ENCODE peak calls at places on chromosomes 16 and 17, in ten cellular contexts. One of them, this sample, is unnamed.

GRCh38 chr16:75081179-75081859 is 35.3 kb downstream of the LDHD start:
- DNase-seq in NCI-H510A treated with DMSO at 0.1 percent for 48 hours: no peak
- DNase-seq in stimulated activated CD8-positive, alpha-beta memory T cell treated with anti-CD3 and anti-CD28 coated beads, Interleukin-15, amount 100 ng/mL, for 1 hour: no peak
- DNase-seq in NCI-H1105 treated with DMSO at 0.1 percent for 48 hours: no peak
- DNase-seq in heart left ventricle: no peak
- DNase-seq in AG10803: no peak
- DNase-seq in GM10248: no peak
- DNase-seq in H54: no peak
- DNase-seq in tibial artery: no peak
- DNase-seq in ovary: no peak
- DNase-seq in this sample: no peak

GRCh38 chr17:49132699-49133364 is at the start of gene B4GALNT2:
- DNase-seq in NCI-H510A treated with DMSO at 0.1 percent for 48 hours: peak
- DNase-seq in stimulated activated CD8-positive, alpha-beta memory T cell treated with anti-CD3 and anti-CD28 coated beads, Interleukin-15, amount 100 ng/mL, for 1 hour: no peak
- DNase-seq in NCI-H1105 treated with DMSO at 0.1 percent for 48 hours: peak
- DNase-seq in heart left ventricle: no peak
- DNase-seq in AG10803: no peak
- DNase-seq in GM10248: no peak
- DNase-seq in H54: no peak
- DNase-seq in tibial artery: no peak
- DNase-seq in ovary: no peak
- DNase-seq in this sample: no peak

GRCh38 chr17:76458580-76459490 is 5.9 kb upstream of the UBE2O start:
- DNase-seq in NCI-H510A treated with DMSO at 0.1 percent for 48 hours: peak
- DNase-seq in stimulated activated CD8-positive, alpha-beta memory T cell treated with anti-CD3 and anti-CD28 coated beads, Interleukin-15, amount 100 ng/mL, for 1 hour: no peak
- DNase-seq in NCI-H1105 treated with DMSO at 0.1 percent for 48 hours: peak
- DNase-seq in heart left ventricle: peak
- DNase-seq in AG10803: peak
- DNase-seq in GM10248: peak
- DNase-seq in H54: peak
- DNase-seq in tibial artery: no peak
- DNase-seq in ovary: peak
- DNase-seq in this sample: peak

GRCh38 chr17:83183951-83184506 is 104.6 kb downstream of the METRNL start:
- DNase-seq in NCI-H510A treated with DMSO at 0.1 percent for 48 hours: no peak
- DNase-seq in stimulated activated CD8-positive, alpha-beta memory T cell treated with anti-CD3 and anti-CD28 coated beads, Interleukin-15, amount 100 ng/mL, for 1 hour: no peak
- DNase-seq in NCI-H1105 treated with DMSO at 0.1 percent for 48 hours: no peak
- DNase-seq in heart left ventricle: no peak
- DNase-seq in AG10803: no peak
- DNase-seq in GM10248: no peak
- DNase-seq in H54: no peak
- DNase-seq in tibial artery: peak
- DNase-seq in ovary: no peak
- DNase-seq in this sample: no peak

GRCh38 chr17:17355426-17355825 is 52.3 kb downstream of the NT5M start:
- DNase-seq in NCI-H510A treated with DMSO at 0.1 percent for 48 hours: peak
- DNase-seq in stimulated activated CD8-positive, alpha-beta memory T cell treated with anti-CD3 and anti-CD28 coated beads, Interleukin-15, amount 100 ng/mL, for 1 hour: no peak
- DNase-seq in NCI-H1105 treated with DMSO at 0.1 percent for 48 hours: no peak
- DNase-seq in heart left ventricle: no peak
- DNase-seq in AG10803: no peak
- DNase-seq in GM10248: no peak
- DNase-seq in H54: no peak
- DNase-seq in tibial artery: peak
- DNase-seq in ovary: no peak
- DNase-seq in this sample: peak

GRCh38 chr16:50763211-50763610 is 21.3 kb downstream of the CYLD start:
- DNase-seq in NCI-H510A treated with DMSO at 0.1 percent for 48 hours: no peak
- DNase-seq in stimulated activated CD8-positive, alpha-beta memory T cell treated with anti-CD3 and anti-CD28 coated beads, Interleukin-15, amount 100 ng/mL, for 1 hour: no peak
- DNase-seq in NCI-H1105 treated with DMSO at 0.1 percent for 48 hours: no peak
- DNase-seq in heart left ventricle: no peak
- DNase-seq in AG10803: no peak
- DNase-seq in GM10248: no peak
- DNase-seq in H54: no peak
- DNase-seq in tibial artery: no peak
- DNase-seq in ovary: no peak
- DNase-seq in this sample: no peak

GRCh38 chr17:77613181-77613580 is 345.3 kb upstream of the TNRC6C start:
- DNase-seq in NCI-H510A treated with DMSO at 0.1 percent for 48 hours: no peak
- DNase-seq in stimulated activated CD8-positive, alpha-beta memory T cell treated with anti-CD3 and anti-CD28 coated beads, Interleukin-15, amount 100 ng/mL, for 1 hour: no peak
- DNase-seq in NCI-H1105 treated with DMSO at 0.1 percent for 48 hours: no peak
- DNase-seq in heart left ventricle: no peak
- DNase-seq in AG10803: peak
- DNase-seq in GM10248: no peak
- DNase-seq in H54: no peak
- DNase-seq in tibial artery: peak
- DNase-seq in ovary: no peak
- DNase-seq in this sample: no peak

GRCh38 chr16:3235856-3236669 is 1.1 kb upstream of the ZNF200 start:
- DNase-seq in NCI-H510A treated with DMSO at 0.1 percent for 48 hours: peak
- DNase-seq in stimulated activated CD8-positive, alpha-beta memory T cell treated with anti-CD3 and anti-CD28 coated beads, Interleukin-15, amount 100 ng/mL, for 1 hour: no peak
- DNase-seq in NCI-H1105 treated with DMSO at 0.1 percent for 48 hours: no peak
- DNase-seq in heart left ventricle: peak
- DNase-seq in AG10803: no peak
- DNase-seq in GM10248: no peak
- DNase-seq in H54: no peak
- DNase-seq in tibial artery: no peak
- DNase-seq in ovary: peak
- DNase-seq in this sample: no peak

GRCh38 chr17:48001187-48001586 is 30.3 kb downstream of the CDK5RAP3 start:
- DNase-seq in NCI-H510A treated with DMSO at 0.1 percent for 48 hours: no peak
- DNase-seq in stimulated activated CD8-positive, alpha-beta memory T cell treated with anti-CD3 and anti-CD28 coated beads, Interleukin-15, amount 100 ng/mL, for 1 hour: no peak
- DNase-seq in NCI-H1105 treated with DMSO at 0.1 percent for 48 hours: no peak
- DNase-seq in heart left ventricle: no peak
- DNase-seq in AG10803: peak
- DNase-seq in GM10248: no peak
- DNase-seq in H54: no peak
- DNase-seq in tibial artery: no peak
- DNase-seq in ovary: no peak
- DNase-seq in this sample: peak

GRCh38 chr17:18992454-18993130 is 12.0 kb downstream of the FAM83G start:
- DNase-seq in NCI-H510A treated with DMSO at 0.1 percent for 48 hours: peak
- DNase-seq in stimulated activated CD8-positive, alpha-beta memory T cell treated with anti-CD3 and anti-CD28 coated beads, Interleukin-15, amount 100 ng/mL, for 1 hour: no peak
- DNase-seq in NCI-H1105 treated with DMSO at 0.1 percent for 48 hours: no peak
- DNase-seq in heart left ventricle: no peak
- DNase-seq in AG10803: no peak
- DNase-seq in GM10248: peak
- DNase-seq in H54: no peak
- DNase-seq in tibial artery: no peak
- DNase-seq in ovary: no peak
- DNase-seq in this sample: no peak

GRCh38 chr17:19645608-19646250 is 2.8 kb upstream of the ALDH3A2 start:
- DNase-seq in NCI-H510A treated with DMSO at 0.1 percent for 48 hours: no peak
- DNase-seq in stimulated activated CD8-positive, alpha-beta memory T cell treated with anti-CD3 and anti-CD28 coated beads, Interleukin-15, amount 100 ng/mL, for 1 hour: peak
- DNase-seq in NCI-H1105 treated with DMSO at 0.1 percent for 48 hours: peak
- DNase-seq in heart left ventricle: no peak
- DNase-seq in AG10803: no peak
- DNase-seq in GM10248: peak
- DNase-seq in H54: peak
- DNase-seq in tibial artery: peak
- DNase-seq in ovary: no peak
- DNase-seq in this sample: peak

GRCh38 chr17:50289268-50289667 is 15.0 kb downstream of the TMEM92 start:
- DNase-seq in NCI-H510A treated with DMSO at 0.1 percent for 48 hours: no peak
- DNase-seq in stimulated activated CD8-positive, alpha-beta memory T cell treated with anti-CD3 and anti-CD28 coated beads, Interleukin-15, amount 100 ng/mL, for 1 hour: no peak
- DNase-seq in NCI-H1105 treated with DMSO at 0.1 percent for 48 hours: no peak
- DNase-seq in heart left ventricle: no peak
- DNase-seq in AG10803: peak
- DNase-seq in GM10248: no peak
- DNase-seq in H54: no peak
- DNase-seq in tibial artery: peak
- DNase-seq in ovary: no peak
- DNase-seq in this sample: no peak

GRCh38 chr17:6554871-6555330 is 1.5 kb downstream of the PITPNM3 start:
- DNase-seq in NCI-H510A treated with DMSO at 0.1 percent for 48 hours: no peak
- DNase-seq in stimulated activated CD8-positive, alpha-beta memory T cell treated with anti-CD3 and anti-CD28 coated beads, Interleukin-15, amount 100 ng/mL, for 1 hour: no peak
- DNase-seq in NCI-H1105 treated with DMSO at 0.1 percent for 48 hours: no peak
- DNase-seq in heart left ventricle: no peak
- DNase-seq in AG10803: no peak
- DNase-seq in GM10248: no peak
- DNase-seq in H54: no peak
- DNase-seq in tibial artery: no peak
- DNase-seq in ovary: no peak
- DNase-seq in this sample: no peak

GRCh38 chr16:4239020-4239419 is 2.9 kb downstream of the SRL start:
- DNase-seq in NCI-H510A treated with DMSO at 0.1 percent for 48 hours: no peak
- DNase-seq in stimulated activated CD8-positive, alpha-beta memory T cell treated with anti-CD3 and anti-CD28 coated beads, Interleukin-15, amount 100 ng/mL, for 1 hour: no peak
- DNase-seq in NCI-H1105 treated with DMSO at 0.1 percent for 48 hours: no peak
- DNase-seq in heart left ventricle: peak
- DNase-seq in AG10803: no peak
- DNase-seq in GM10248: no peak
- DNase-seq in H54: no peak
- DNase-seq in tibial artery: peak
- DNase-seq in ovary: no peak
- DNase-seq in this sample: peak

GRCh38 chr16:68644715-68645493 is at the start of gene CDH3:
- DNase-seq in NCI-H510A treated with DMSO at 0.1 percent for 48 hours: peak
- DNase-seq in stimulated activated CD8-positive, alpha-beta memory T cell treated with anti-CD3 and anti-CD28 coated beads, Interleukin-15, amount 100 ng/mL, for 1 hour: peak
- DNase-seq in NCI-H1105 treated with DMSO at 0.1 percent for 48 hours: peak
- DNase-seq in heart left ventricle: no peak
- DNase-seq in AG10803: no peak
- DNase-seq in GM10248: no peak
- DNase-seq in H54: no peak
- DNase-seq in tibial artery: no peak
- DNase-seq in ovary: peak
- DNase-seq in this sample: peak

GRCh38 chr17:50272711-50273653 is 1.3 kb upstream of the TMEM92 start:
- DNase-seq in NCI-H510A treated with DMSO at 0.1 percent for 48 hours: peak
- DNase-seq in stimulated activated CD8-positive, alpha-beta memory T cell treated with anti-CD3 and anti-CD28 coated beads, Interleukin-15, amount 100 ng/mL, for 1 hour: peak
- DNase-seq in NCI-H1105 treated with DMSO at 0.1 percent for 48 hours: peak
- DNase-seq in heart left ventricle: peak
- DNase-seq in AG10803: peak
- DNase-seq in GM10248: peak
- DNase-seq in H54: peak
- DNase-seq in tibial artery: peak
- DNase-seq in ovary: peak
- DNase-seq in this sample: peak

GRCh38 chr17:74779948-74780400 is 3.8 kb upstream of the NAT9 start:
- DNase-seq in NCI-H510A treated with DMSO at 0.1 percent for 48 hours: no peak
- DNase-seq in stimulated activated CD8-positive, alpha-beta memory T cell treated with anti-CD3 and anti-CD28 coated beads, Interleukin-15, amount 100 ng/mL, for 1 hour: no peak
- DNase-seq in NCI-H1105 treated with DMSO at 0.1 percent for 48 hours: no peak
- DNase-seq in heart left ventricle: peak
- DNase-seq in AG10803: no peak
- DNase-seq in GM10248: peak
- DNase-seq in H54: no peak
- DNase-seq in tibial artery: no peak
- DNase-seq in ovary: no peak
- DNase-seq in this sample: no peak

GRCh38 chr17:6548578-6549330 is 7.6 kb downstream of the PITPNM3 start:
- DNase-seq in NCI-H510A treated with DMSO at 0.1 percent for 48 hours: peak
- DNase-seq in stimulated activated CD8-positive, alpha-beta memory T cell treated with anti-CD3 and anti-CD28 coated beads, Interleukin-15, amount 100 ng/mL, for 1 hour: no peak
- DNase-seq in NCI-H1105 treated with DMSO at 0.1 percent for 48 hours: no peak
- DNase-seq in heart left ventricle: no peak
- DNase-seq in AG10803: no peak
- DNase-seq in GM10248: peak
- DNase-seq in H54: no peak
- DNase-seq in tibial artery: no peak
- DNase-seq in ovary: no peak
- DNase-seq in this sample: peak

GRCh38 chr17:82252511-82253178 is 20.9 kb downstream of the CSNK1D start:
- DNase-seq in NCI-H510A treated with DMSO at 0.1 percent for 48 hours: no peak
- DNase-seq in stimulated activated CD8-positive, alpha-beta memory T cell treated with anti-CD3 and anti-CD28 coated beads, Interleukin-15, amount 100 ng/mL, for 1 hour: no peak
- DNase-seq in NCI-H1105 treated with DMSO at 0.1 percent for 48 hours: no peak
- DNase-seq in heart left ventricle: no peak
- DNase-seq in AG10803: no peak
- DNase-seq in GM10248: no peak
- DNase-seq in H54: no peak
- DNase-seq in tibial artery: no peak
- DNase-seq in ovary: no peak
- DNase-seq in this sample: no peak

This sample was measured in NCI-H69.